ENCODE peak calls at places on chromosomes 4 and X, in six cellular contexts. E is epithelial cell of esophagus, C is right atrium auricular region, M is bronchial epithelial cell, U is IMR-90, J is Calu3. T is an unnamed sample.
A peak's percentile ranks its signal among the peaks of the same experiment; 100 is the strongest.

GRCh38 chr4:124640037-124640730 is 72.3 kb downstream of the ANKRD50 start:
- DNase-seq in E (peak; percentile 90), C (no peak), M (peak; percentile 94), U (peak; percentile 90), J (peak; percentile 58), T (no peak)

GRCh38 chrX:107610667-107611066 is 17.6 kb upstream of the PRPS1 start:
- DNase-seq in E (no peak), C (peak; percentile 11), M (no peak), U (peak; percentile 6), J (no peak), T (no peak)

GRCh38 chrX:123648028-123648810 is 84.6 kb downstream of the THOC2 start:
- DNase-seq in E (peak; percentile 70), C (no peak), M (peak; percentile 63), U (peak; percentile 83), J (peak; percentile 74), T (no peak)

GRCh38 chr4:186204103-186204559 is 12.8 kb downstream of the CYP4V2 start:
- DNase-seq in E (peak; percentile 71), C (no peak), M (no peak), U (peak; percentile 85), J (no peak), T (no peak)

GRCh38 chr4:154743683-154744340 is at the start of gene LRAT:
- DNase-seq in E (peak; percentile 77), C (no peak), M (peak; percentile 48), U (no peak), J (peak; percentile 81), T (no peak)

GRCh38 chr4:137610960-137611359 is 78.7 kb upstream of the PCDH18 start:
- DNase-seq in E (peak; percentile 7), C (no peak), M (peak; percentile 8), U (peak; percentile 19), J (peak; percentile 15), T (no peak)

GRCh38 chr4:25427871-25428270 is 50.8 kb downstream of the ANAPC4 start:
- DNase-seq in E (no peak), C (no peak), M (no peak), U (no peak), J (no peak), T (no peak)

GRCh38 chr4:37383579-37384229 is 139.2 kb downstream of the NWD2 start:
- DNase-seq in E (peak; percentile 50), C (no peak), M (peak; percentile 53), U (peak; percentile 5), J (peak; percentile 52), T (no peak)

GRCh38 chrX:151743651-151744470 is 9.3 kb downstream of the CNGA2 start:
- DNase-seq in E (no peak), C (no peak), M (no peak), U (no peak), J (no peak), T (no peak)

GRCh38 chrX:103730746-103731508 is 20.2 kb downstream of the TMEM31 start:
- DNase-seq in E (peak; percentile 88), C (peak; percentile 61), M (peak; percentile 90), U (peak; percentile 86), J (no peak), T (no peak)

GRCh38 chr4:4762909-4763814 is 96.3 kb upstream of the MSX1 start:
- DNase-seq in E (peak; percentile 37), C (no peak), M (peak; percentile 85), U (peak; percentile 59), J (peak; percentile 4), T (no peak)

GRCh38 chr4:122997463-122998101 is 75.2 kb upstream of the NUDT6 start:
- DNase-seq in E (peak; percentile 23), C (no peak), M (peak; percentile 59), U (no peak), J (no peak), T (no peak)

GRCh38 chr4:128528793-128529553 is 241.4 kb upstream of the PGRMC2 start:
- DNase-seq in E (peak; percentile 96), C (no peak), M (peak; percentile 97), U (peak; percentile 99), J (peak; percentile 55), T (no peak)

GRCh38 chr4:85798011-85798770 is 323.2 kb downstream of the ARHGAP24 start:
- DNase-seq in E (peak; percentile 55), C (no peak), M (peak; percentile 64), U (no peak), J (no peak), T (no peak)

GRCh38 chr4:110163327-110164070 is 34.9 kb downstream of the ELOVL6 start:
- DNase-seq in E (peak; percentile 73), C (no peak), M (peak; percentile 84), U (peak; percentile 88), J (no peak), T (no peak)

GRCh38 chr4:33407496-33407895 is 2687.3 kb downstream of the PCDH7 start:
- DNase-seq in E (peak; percentile 45), C (no peak), M (peak; percentile 32), U (no peak), J (no peak), T (no peak)

GRCh38 chr4:2923678-2924173 is 39.5 kb downstream of the NOP14 start:
- DNase-seq in E (no peak), C (no peak), M (no peak), U (no peak), J (no peak), T (no peak)

GRCh38 chrX:119667111-119667928 is 25.6 kb downstream of the SEPTIN6 start:
- DNase-seq in E (no peak), C (no peak), M (no peak), U (no peak), J (no peak), T (peak; percentile 86)

GRCh38 chrX:68433155-68433980 is at the start of gene OPHN1:
- DNase-seq in E (peak; percentile 84), C (peak; percentile 70), M (peak; percentile 71), U (peak; percentile 74), J (peak; percentile 75), T (peak; percentile 90)

GRCh38 chrX:43661521-43662240 is 5.6 kb downstream of the MAOA start:
- DNase-seq in E (peak; percentile 27), C (no peak), M (no peak), U (no peak), J (no peak), T (no peak)

GRCh38 chr4:145976680-145977079 is 38.1 kb upstream of the ZNF827 start:
- DNase-seq in E (no peak), C (no peak), M (no peak), U (no peak), J (no peak), T (no peak)

GRCh38 chr4:108433832-108434231 is 186.5 kb upstream of the RPL34 start:
- DNase-seq in E (peak; percentile 80), C (no peak), M (peak; percentile 87), U (peak; percentile 93), J (no peak), T (no peak)

GRCh38 chrX:133670394-133670793 is 255.1 kb upstream of the GPC4 start:
- DNase-seq in E (peak; percentile 42), C (no peak), M (peak; percentile 38), U (peak; percentile 31), J (peak; percentile 20), T (no peak)

GRCh38 chr4:26076000-26076587 is 162.1 kb downstream of the SMIM20 start:
- DNase-seq in E (peak; percentile 62), C (no peak), M (peak; percentile 83), U (peak; percentile 81), J (no peak), T (no peak)

GRCh38 chr4:101421393-101421792 is 74.1 kb upstream of the PPP3CA start:
- DNase-seq in E (no peak), C (no peak), M (no peak), U (peak; percentile 1), J (no peak), T (no peak)

GRCh38 chr4:165384608-165385007 is 5.8 kb downstream of the CPE start:
- DNase-seq in E (peak; percentile 52), C (no peak), M (peak; percentile 44), U (peak; percentile 11), J (no peak), T (no peak)

GRCh38 chr4:127660486-127660885 is 27.7 kb downstream of the INTU start:
- DNase-seq in E (no peak), C (no peak), M (no peak), U (no peak), J (no peak), T (no peak)

GRCh38 chr4:173538903-173539445 is 8.9 kb upstream of the HAND2 start:
- DNase-seq in E (no peak), C (no peak), M (no peak), U (no peak), J (no peak), T (no peak)

GRCh38 chrX:32877592-32877991 is 333.8 kb downstream of the DMD start:
- DNase-seq in E (peak; percentile 95), C (no peak), M (peak; percentile 95), U (peak; percentile 41), J (peak; percentile 13), T (no peak)

GRCh38 chr4:26736621-26737020 is 124.0 kb upstream of the STIM2 start:
- DNase-seq in E (peak; percentile 89), C (no peak), M (peak; percentile 74), U (peak; percentile 77), J (no peak), T (no peak)

GRCh38 chr4:104727643-104728042 is 232.9 kb upstream of the CXXC4 start:
- DNase-seq in E (no peak), C (no peak), M (no peak), U (no peak), J (no peak), T (no peak)

GRCh38 chr4:173038192-173038896 is 130.3 kb upstream of the GALNT7 start:
- DNase-seq in E (no peak), C (no peak), M (no peak), U (no peak), J (no peak), T (no peak)

GRCh38 chr4:184755278-184755677 is 21.4 kb upstream of the CENPU start:
- DNase-seq in E (peak; percentile 78), C (peak; percentile 68), M (peak; percentile 70), U (peak; percentile 63), J (no peak), T (no peak)

GRCh38 chr4:142519342-142519741 is 326.8 kb downstream of the INPP4B start:
- DNase-seq in E (no peak), C (no peak), M (no peak), U (peak; percentile 10), J (no peak), T (no peak)
- TF ChIP-seq CTCF in E (no peak), C (no peak), M (no peak), U (no peak), J (no peak), T (no peak)

GRCh38 chr4:141375855-141376254 is 155.2 kb downstream of the ZNF330 start:
- DNase-seq in E (peak; percentile 84), C (no peak), M (peak; percentile 87), U (peak; percentile 93), J (peak; percentile 63), T (no peak)
- TF ChIP-seq CTCF in E (peak; percentile 79), C (no peak), M (peak; percentile 73), U (peak; percentile 79), J (peak; percentile 12), T (peak; percentile 57)

GRCh38 chrX:153782324-153782723 is 1.5 kb downstream of the SRPK3 start:
- DNase-seq in E (no peak), C (no peak), M (no peak), U (no peak), J (no peak), T (no peak)
- TF ChIP-seq CTCF in E (peak; percentile 17), C (no peak), M (no peak), U (no peak), J (no peak), T (no peak)

DNA sequence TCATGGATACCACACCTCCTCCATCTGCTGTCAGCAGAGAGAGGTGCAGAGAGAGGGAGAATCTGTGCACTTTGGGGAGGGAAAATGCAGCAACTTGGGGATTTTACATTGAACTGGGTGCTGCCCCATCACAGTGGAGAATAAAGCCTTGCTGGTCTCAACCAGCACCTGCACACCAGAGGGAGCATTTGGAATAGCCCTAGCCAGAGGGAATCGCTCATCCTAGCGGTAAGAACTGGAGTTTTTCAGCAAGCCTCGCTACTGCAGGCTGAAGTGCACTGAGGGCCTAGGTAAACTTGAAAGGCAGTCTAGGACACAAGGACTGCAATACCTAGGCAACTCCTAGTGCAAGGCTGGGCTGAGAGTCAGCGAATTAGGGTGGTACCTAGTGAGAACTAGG is 148.7 kb downstream of the KDR start:
- DNase-seq in E (peak; percentile 38), C (no peak), M (no peak), U (no peak), J (no peak), T (no peak)
- TF ChIP-seq CTCF in E (peak; percentile 60), C (no peak), M (no peak), U (no peak), J (no peak), T (no peak)

T was measured in osteocyte.